ENCODE peak calls at places on chromosomes 16 and 17, in six cellular contexts. One of them, this sample, is unnamed.

GRCh38 chr17:42832213-42832933 is 824 bp upstream of the PSME3 start:
- DNase-seq in mucosa of descending colon: no peak
- DNase-seq in breast epithelium: no peak
- DNase-seq in fibroblast of lung: no peak
- DNase-seq in AG04450: no peak
- DNase-seq in kidney epithelial cell: no peak
- DNase-seq in this sample: no peak

GRCh38 chr16:15033309-15033707 is 22.6 kb downstream of the NTAN1 start:
- DNase-seq in AG04450: no peak
- DNase-seq in fibroblast of lung: no peak
- DNase-seq in mucosa of descending colon: no peak
- DNase-seq in breast epithelium: no peak
- DNase-seq in kidney epithelial cell: no peak
- DNase-seq in this sample: no peak

GRCh38 chr16:88599092-88599733 is 29.0 kb downstream of the ZC3H18 start:
- DNase-seq in AG04450: no peak
- DNase-seq in fibroblast of lung: no peak
- DNase-seq in breast epithelium: peak
- DNase-seq in mucosa of descending colon: peak
- DNase-seq in kidney epithelial cell: no peak
- DNase-seq in this sample: no peak

GRCh38 chr16:15946257-15947044 is 3.0 kb upstream of the ABCC1 start:
- DNase-seq in AG04450: peak
- DNase-seq in kidney epithelial cell: no peak
- DNase-seq in breast epithelium: no peak
- DNase-seq in mucosa of descending colon: no peak
- DNase-seq in fibroblast of lung: peak
- DNase-seq in this sample: no peak

GRCh38 chr16:81661082-81661481 is 118.0 kb upstream of the PLCG2 start:
- DNase-seq in fibroblast of lung: no peak
- DNase-seq in breast epithelium: no peak
- DNase-seq in AG04450: no peak
- DNase-seq in mucosa of descending colon: no peak
- DNase-seq in kidney epithelial cell: no peak
- DNase-seq in this sample: no peak

GRCh38 chr17:64192588-64192987 is 62.6 kb upstream of the ERN1 start:
- DNase-seq in AG04450: no peak
- DNase-seq in fibroblast of lung: no peak
- DNase-seq in mucosa of descending colon: no peak
- DNase-seq in breast epithelium: no peak
- DNase-seq in kidney epithelial cell: no peak
- DNase-seq in this sample: no peak

GRCh38 chr17:17591408-17592265 is at the start of gene PEMT:
- DNase-seq in kidney epithelial cell: peak
- DNase-seq in breast epithelium: peak
- DNase-seq in fibroblast of lung: peak
- DNase-seq in AG04450: peak
- DNase-seq in mucosa of descending colon: peak
- DNase-seq in this sample: peak

GRCh38 chr17:77189148-77189547 is 48.4 kb downstream of the SEC14L1 start:
- DNase-seq in fibroblast of lung: no peak
- DNase-seq in kidney epithelial cell: no peak
- DNase-seq in breast epithelium: no peak
- DNase-seq in mucosa of descending colon: no peak
- DNase-seq in AG04450: no peak
- DNase-seq in this sample: peak

GRCh38 chr16:11064846-11065245 is 120.5 kb downstream of the CLEC16A start:
- DNase-seq in breast epithelium: no peak
- DNase-seq in AG04450: no peak
- DNase-seq in fibroblast of lung: no peak
- DNase-seq in mucosa of descending colon: no peak
- DNase-seq in kidney epithelial cell: no peak
- DNase-seq in this sample: no peak

GRCh38 chr16:17370233-17371013 is 100.3 kb downstream of the XYLT1 start:
- DNase-seq in breast epithelium: no peak
- DNase-seq in AG04450: no peak
- DNase-seq in kidney epithelial cell: no peak
- DNase-seq in fibroblast of lung: peak
- DNase-seq in mucosa of descending colon: no peak
- DNase-seq in this sample: peak

GRCh38 chr17:57080708-57081107 is 4.3 kb upstream of the AKAP1 start:
- DNase-seq in AG04450: no peak
- DNase-seq in fibroblast of lung: no peak
- DNase-seq in mucosa of descending colon: no peak
- DNase-seq in breast epithelium: no peak
- DNase-seq in kidney epithelial cell: no peak
- DNase-seq in this sample: no peak

GRCh38 chr17:32772453-32773025 is 104.4 kb downstream of the MYO1D start:
- DNase-seq in kidney epithelial cell: peak
- DNase-seq in fibroblast of lung: no peak
- DNase-seq in mucosa of descending colon: no peak
- DNase-seq in breast epithelium: no peak
- DNase-seq in AG04450: no peak
- DNase-seq in this sample: no peak

GRCh38 chr16:17526956-17527355 is 56.2 kb upstream of the XYLT1 start:
- DNase-seq in breast epithelium: no peak
- DNase-seq in mucosa of descending colon: no peak
- DNase-seq in fibroblast of lung: no peak
- DNase-seq in AG04450: no peak
- DNase-seq in kidney epithelial cell: no peak
- DNase-seq in this sample: peak

GRCh38 chr17:72416054-72416691 is 295.4 kb downstream of the SOX9 start:
- DNase-seq in breast epithelium: peak
- DNase-seq in fibroblast of lung: peak
- DNase-seq in AG04450: no peak
- DNase-seq in kidney epithelial cell: no peak
- DNase-seq in mucosa of descending colon: no peak
- DNase-seq in this sample: no peak

GRCh38 chr17:2926019-2926650 is 129.9 kb downstream of the RAP1GAP2 start:
- DNase-seq in mucosa of descending colon: no peak
- DNase-seq in AG04450: no peak
- DNase-seq in kidney epithelial cell: peak
- DNase-seq in breast epithelium: peak
- DNase-seq in fibroblast of lung: peak
- DNase-seq in this sample: no peak

GRCh38 chr16:12661656-12662172 is 142.0 kb downstream of the CPPED1 start:
- DNase-seq in mucosa of descending colon: peak
- DNase-seq in AG04450: no peak
- DNase-seq in kidney epithelial cell: no peak
- DNase-seq in breast epithelium: no peak
- DNase-seq in fibroblast of lung: peak
- DNase-seq in this sample: peak

GRCh38 chr17:14304222-14304844 is 3.5 kb downstream of the HS3ST3B1 start:
- DNase-seq in AG04450: no peak
- DNase-seq in kidney epithelial cell: no peak
- DNase-seq in mucosa of descending colon: no peak
- DNase-seq in fibroblast of lung: no peak
- DNase-seq in breast epithelium: no peak
- DNase-seq in this sample: no peak

GRCh38 chr16:64586756-64587155 is 535.1 kb downstream of the CDH11 start:
- DNase-seq in fibroblast of lung: no peak
- DNase-seq in breast epithelium: no peak
- DNase-seq in AG04450: no peak
- DNase-seq in mucosa of descending colon: no peak
- DNase-seq in kidney epithelial cell: no peak
- DNase-seq in this sample: no peak

GRCh38 chr17:69967910-69968411 is 107.1 kb upstream of the KCNJ16 start:
- DNase-seq in breast epithelium: no peak
- DNase-seq in kidney epithelial cell: peak
- DNase-seq in mucosa of descending colon: no peak
- DNase-seq in AG04450: peak
- DNase-seq in fibroblast of lung: peak
- DNase-seq in this sample: no peak

GRCh38 chr16:51035711-51036110 is 115.4 kb downstream of the SALL1 start:
- DNase-seq in AG04450: no peak
- DNase-seq in mucosa of descending colon: no peak
- DNase-seq in kidney epithelial cell: no peak
- DNase-seq in breast epithelium: no peak
- DNase-seq in fibroblast of lung: no peak
- DNase-seq in this sample: no peak

GRCh38 chr17:57388326-57388725 is 132.0 kb downstream of the MSI2 start:
- DNase-seq in mucosa of descending colon: no peak
- DNase-seq in fibroblast of lung: no peak
- DNase-seq in AG04450: no peak
- DNase-seq in kidney epithelial cell: no peak
- DNase-seq in breast epithelium: no peak
- DNase-seq in this sample: no peak

GRCh38 chr17:43663383-43663782 is 1.7 kb upstream of the MEOX1 start:
- DNase-seq in AG04450: no peak
- DNase-seq in breast epithelium: no peak
- DNase-seq in fibroblast of lung: no peak
- DNase-seq in kidney epithelial cell: no peak
- DNase-seq in mucosa of descending colon: no peak
- DNase-seq in this sample: no peak

GRCh38 chr16:86673090-86673955 is 95.0 kb downstream of the FOXL1 start:
- DNase-seq in mucosa of descending colon: no peak
- DNase-seq in fibroblast of lung: no peak
- DNase-seq in breast epithelium: no peak
- DNase-seq in kidney epithelial cell: no peak
- DNase-seq in AG04450: no peak
- DNase-seq in this sample: no peak

GRCh38 chr17:49694847-49695697 is 12.7 kb downstream of the SLC35B1 start:
- DNase-seq in AG04450: no peak
- DNase-seq in kidney epithelial cell: no peak
- DNase-seq in fibroblast of lung: no peak
- DNase-seq in breast epithelium: no peak
- DNase-seq in mucosa of descending colon: peak
- DNase-seq in this sample: peak
- H3K4me3 ChIP-seq in AG04450: no peak
- H3K4me3 ChIP-seq in kidney epithelial cell: no peak
- H3K4me3 ChIP-seq in fibroblast of lung: no peak
- H3K4me3 ChIP-seq in breast epithelium: no peak
- H3K4me3 ChIP-seq in mucosa of descending colon: no peak
- H3K4me3 ChIP-seq in this sample: no peak

GRCh38 chr16:62966626-62967025 is 930.4 kb upstream of the CDH8 start:
- DNase-seq in mucosa of descending colon: no peak
- DNase-seq in fibroblast of lung: no peak
- DNase-seq in breast epithelium: no peak
- DNase-seq in kidney epithelial cell: no peak
- DNase-seq in AG04450: no peak
- DNase-seq in this sample: no peak
- TF ChIP-seq CTCF in mucosa of descending colon: no peak
- TF ChIP-seq CTCF in fibroblast of lung: no peak
- TF ChIP-seq CTCF in breast epithelium: no peak
- TF ChIP-seq CTCF in kidney epithelial cell: no peak
- TF ChIP-seq CTCF in AG04450: no peak
- TF ChIP-seq CTCF in this sample: no peak

DNA sequence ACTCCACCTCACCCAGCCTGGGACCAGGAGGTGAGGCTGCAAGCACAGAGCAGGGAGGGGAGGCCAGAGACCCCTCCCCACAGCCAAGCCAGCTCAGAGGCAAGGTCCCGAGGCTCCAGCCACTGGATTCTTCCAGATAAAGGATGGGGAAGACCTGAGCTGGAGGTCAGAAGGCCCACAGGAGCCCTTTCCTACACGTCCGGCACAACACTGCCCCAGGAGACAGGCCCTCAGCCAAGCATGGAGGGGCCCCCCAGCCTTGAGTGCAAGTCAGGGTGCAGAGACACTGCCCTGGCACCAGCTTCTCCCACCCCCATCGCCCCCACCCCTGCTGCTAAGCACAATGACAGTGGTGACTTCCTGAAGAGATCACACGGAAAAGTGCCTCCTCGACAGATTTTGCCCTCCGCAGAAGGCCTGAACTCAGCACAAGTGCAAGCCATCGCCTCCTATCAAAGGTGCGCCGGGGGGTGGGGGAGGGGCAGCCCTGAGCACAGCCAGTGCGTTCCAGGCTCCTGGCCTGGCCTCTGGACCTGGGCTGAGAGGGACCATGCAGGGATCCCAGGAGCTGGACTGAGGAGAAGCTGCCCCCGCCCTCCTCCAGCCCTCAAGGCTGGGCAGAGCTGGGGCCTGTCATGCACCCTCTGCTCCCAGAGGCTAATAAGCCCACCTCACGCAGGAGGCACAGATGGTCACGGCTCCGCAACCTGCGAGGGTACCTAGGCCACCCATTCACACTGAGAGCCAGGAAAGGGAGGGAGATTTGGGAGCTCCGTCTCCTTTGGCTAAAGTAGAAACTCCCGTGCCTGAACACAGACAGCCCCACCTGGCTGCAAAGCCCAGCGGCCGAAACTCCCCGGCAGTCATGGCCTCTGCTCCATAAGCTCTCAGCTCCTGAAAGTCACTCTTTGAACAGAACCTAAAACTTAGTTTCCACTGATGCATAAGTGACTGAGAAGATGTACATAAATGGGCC is 2.7 kb downstream of the MAFG start:
- DNase-seq in breast epithelium: no peak
- DNase-seq in mucosa of descending colon: no peak
- DNase-seq in fibroblast of lung: no peak
- DNase-seq in kidney epithelial cell: no peak
- DNase-seq in AG04450: no peak
- DNase-seq in this sample: no peak
- H3K4me3 ChIP-seq in breast epithelium: no peak
- H3K4me3 ChIP-seq in mucosa of descending colon: no peak
- H3K4me3 ChIP-seq in fibroblast of lung: no peak
- H3K4me3 ChIP-seq in kidney epithelial cell: no peak
- H3K4me3 ChIP-seq in AG04450: no peak
- H3K4me3 ChIP-seq in this sample: no peak

GRCh38 chr17:74986206-74986576 is 1.2 kb upstream of the CDR2L start:
- DNase-seq in kidney epithelial cell: no peak
- DNase-seq in mucosa of descending colon: no peak
- DNase-seq in breast epithelium: no peak
- DNase-seq in AG04450: no peak
- DNase-seq in fibroblast of lung: no peak
- DNase-seq in this sample: no peak

GRCh38 chr17:74992223-74992622 is 4.8 kb downstream of the CDR2L start:
- DNase-seq in mucosa of descending colon: no peak
- DNase-seq in breast epithelium: no peak
- DNase-seq in AG04450: no peak
- DNase-seq in kidney epithelial cell: no peak
- DNase-seq in fibroblast of lung: no peak
- DNase-seq in this sample: no peak

GRCh38 chr17:74990581-74991105 is 3.2 kb downstream of the CDR2L start:
- DNase-seq in mucosa of descending colon: no peak
- DNase-seq in fibroblast of lung: no peak
- DNase-seq in AG04450: no peak
- DNase-seq in kidney epithelial cell: no peak
- DNase-seq in breast epithelium: no peak
- DNase-seq in this sample: no peak

GRCh38 chr17:74987909-74988711 is 678 bp downstream of the CDR2L start:
- DNase-seq in breast epithelium: peak
- DNase-seq in kidney epithelial cell: no peak
- DNase-seq in mucosa of descending colon: peak
- DNase-seq in AG04450: peak
- DNase-seq in fibroblast of lung: peak
- DNase-seq in this sample: peak

DNA sequence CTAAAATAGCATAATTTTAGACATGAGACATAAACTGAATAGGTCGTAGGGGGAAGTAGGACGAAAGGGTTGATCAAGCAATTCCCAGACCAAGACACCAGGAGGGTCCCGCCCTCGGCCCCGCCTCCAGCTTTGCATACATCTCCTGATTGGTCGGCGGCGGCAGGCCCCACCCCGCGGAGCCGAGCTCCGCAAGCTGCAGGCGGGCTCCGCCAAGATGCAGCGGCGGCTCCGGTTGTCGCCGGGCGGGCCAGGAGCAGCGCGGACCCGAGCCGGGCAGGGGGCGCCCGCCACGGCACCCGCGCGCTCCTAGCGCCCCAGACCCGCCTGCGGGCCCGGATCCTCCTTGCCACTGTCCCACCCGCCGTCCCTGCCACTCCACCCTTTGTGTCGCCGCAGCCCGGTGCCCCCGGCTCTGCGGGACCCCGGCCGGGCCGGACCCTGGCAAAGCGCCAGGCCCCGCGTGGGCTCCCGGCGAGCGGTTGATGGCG is at the start of gene CDR2L:
- DNase-seq in breast epithelium: peak
- DNase-seq in AG04450: peak
- DNase-seq in kidney epithelial cell: peak
- DNase-seq in mucosa of descending colon: peak
- DNase-seq in fibroblast of lung: peak
- DNase-seq in this sample: peak
- TF ChIP-seq CTCF in breast epithelium: no peak
- TF ChIP-seq CTCF in AG04450: no peak
- TF ChIP-seq CTCF in kidney epithelial cell: no peak
- TF ChIP-seq CTCF in mucosa of descending colon: no peak
- TF ChIP-seq CTCF in fibroblast of lung: no peak
- TF ChIP-seq CTCF in this sample: peak